ENCODE peak calls at places on chromosomes 4 and X, in seven cellular contexts. I is stimulated activated CD8-positive, alpha-beta memory T cell treated with anti-CD3 and anti-CD28 coated beads, Interleukin-4, amount 100 ng/mL, for 24 hours; L is stimulated activated naive CD8-positive, alpha-beta T cell treated with anti-CD3 and anti-CD28 coated beads, Interleukin-15, Interleukin-2, amounts not matched to agents 100 U/mL and 50 U/mL, for 24 hours; M is posterior cingulate gyrus; A is upper lobe of right lung; X is PC-3; Z is transverse colon. U is an unnamed sample.

GRCh38 chr4:158161561-158162354 is 11.1 kb downstream of the GASK1B start:
- DNase-seq in Z (no peak), M (no peak), A (no peak), I (no peak), L (no peak), X (peak), U (no peak)

GRCh38 chr4:22686156-22686555 is 6.6 kb upstream of the GBA3 start:
- DNase-seq in L (no peak), X (no peak), A (no peak), I (no peak), M (no peak), Z (no peak), U (no peak)

GRCh38 chrX:19875051-19875432 is 12.4 kb downstream of the SH3KBP1 start:
- DNase-seq in A (no peak), X (peak), I (no peak), Z (no peak), L (peak), M (no peak), U (no peak)

GRCh38 chrX:39755152-39756032 is 342.4 kb downstream of the BCOR start:
- DNase-seq in L (no peak), M (peak), A (peak), Z (peak), X (peak), I (no peak), U (no peak)

GRCh38 chr4:15354790-15355418 is 72.9 kb upstream of the C1QTNF7 start:
- DNase-seq in A (no peak), X (no peak), I (no peak), L (no peak), Z (no peak), M (no peak), U (no peak)

GRCh38 chr4:157012296-157012695 is 40.7 kb upstream of the PDGFC start:
- DNase-seq in I (no peak), X (no peak), M (no peak), A (no peak), L (no peak), Z (no peak), U (no peak)

GRCh38 chr4:13543648-13544555 is at the start of gene NKX3-2:
- DNase-seq in A (no peak), X (peak), I (no peak), Z (no peak), M (no peak), L (no peak), U (no peak)

GRCh38 chr4:122854860-122855259 is 28.2 kb downstream of the FGF2 start:
- DNase-seq in I (no peak), X (no peak), A (no peak), Z (no peak), L (no peak), M (peak), U (peak)

GRCh38 chrX:10556405-10556804 is 64.0 kb downstream of the MID1 start:
- DNase-seq in Z (no peak), X (no peak), M (no peak), I (no peak), L (no peak), A (no peak), U (no peak)

GRCh38 chr4:108861339-108861738 is 98.5 kb upstream of the ETNPPL start:
- DNase-seq in Z (no peak), L (no peak), A (no peak), I (no peak), M (no peak), X (peak), U (no peak)

GRCh38 chr4:74054483-74055032 is 16.1 kb upstream of the CXCL3 start:
- DNase-seq in L (no peak), M (no peak), I (no peak), A (no peak), X (no peak), Z (no peak), U (no peak)

GRCh38 chr4:88378691-88379559 is at the start of gene HERC6:
- DNase-seq in A (peak), L (peak), X (peak), Z (peak), M (peak), I (peak), U (peak)

GRCh38 chr4:83128235-83128929 is 13.9 kb upstream of the PLAC8 start:
- DNase-seq in I (no peak), M (no peak), Z (peak), A (no peak), L (no peak), X (peak), U (no peak)

GRCh38 chr4:25096553-25097443 is 63.5 kb downstream of the SEPSECS start:
- DNase-seq in A (no peak), I (no peak), L (no peak), X (no peak), M (no peak), Z (no peak), U (no peak)

GRCh38 chr4:55074386-55074785 is 51.0 kb downstream of the KDR start:
- DNase-seq in L (no peak), Z (no peak), A (no peak), M (no peak), X (peak), I (no peak), U (no peak)

GRCh38 chr4:77001907-77002306 is 52.4 kb downstream of the SEPTIN11 start:
- DNase-seq in X (peak), Z (no peak), M (no peak), A (no peak), I (no peak), L (no peak), U (no peak)

GRCh38 chrX:47218280-47218919 is at the start of gene CDK16:
- DNase-seq in L (peak), Z (peak), I (peak), X (peak), M (peak), A (peak), U (peak)

GRCh38 chr4:143337600-143338287 is 1.1 kb downstream of the GAB1 start:
- DNase-seq in I (no peak), M (peak), Z (peak), L (peak), X (peak), A (peak), U (peak)

GRCh38 chrX:123905334-123905733 is 45.5 kb downstream of the XIAP start:
- DNase-seq in X (no peak), A (no peak), L (no peak), M (no peak), I (no peak), Z (no peak), U (no peak)